ENCODE peak calls at places on chromosomes 5 and 9, in eight cellular contexts. One of them, this sample, is unnamed.

GRCh38 chr9:3385871-3386270 is 139.9 kb downstream of the RFX3 start:
- DNase-seq in DND-41: no peak
- DNase-seq in endodermal cell: no peak
- DNase-seq in fibroblast of lung: no peak
- DNase-seq in nephron progenitor cell: no peak
- DNase-seq in astrocyte of the spinal cord: no peak
- DNase-seq in pancreas: no peak
- DNase-seq in stomach: no peak
- DNase-seq in this sample: peak

GRCh38 chr5:92927291-92927778 is 653.7 kb downstream of the NR2F1-AS1 start:
- DNase-seq in DND-41: no peak
- DNase-seq in endodermal cell: no peak
- DNase-seq in fibroblast of lung: peak
- DNase-seq in nephron progenitor cell: peak
- DNase-seq in astrocyte of the spinal cord: peak
- DNase-seq in pancreas: no peak
- DNase-seq in stomach: no peak
- DNase-seq in this sample: no peak

GRCh38 chr5:17477553-17478265 is 20.3 kb upstream of the TAF11L2 start:
- DNase-seq in DND-41: no peak
- DNase-seq in endodermal cell: no peak
- DNase-seq in fibroblast of lung: no peak
- DNase-seq in nephron progenitor cell: no peak
- DNase-seq in astrocyte of the spinal cord: no peak
- DNase-seq in pancreas: no peak
- DNase-seq in stomach: no peak
- DNase-seq in this sample: no peak

GRCh38 chr9:33220681-33221567 is 19.0 kb upstream of the SPINK4 start:
- DNase-seq in DND-41: peak
- DNase-seq in endodermal cell: no peak
- DNase-seq in fibroblast of lung: no peak
- DNase-seq in nephron progenitor cell: no peak
- DNase-seq in astrocyte of the spinal cord: no peak
- DNase-seq in pancreas: no peak
- DNase-seq in stomach: no peak
- DNase-seq in this sample: no peak

GRCh38 chr9:94018628-94019027 is 63.5 kb upstream of the BARX1 start:
- DNase-seq in DND-41: no peak
- DNase-seq in endodermal cell: no peak
- DNase-seq in fibroblast of lung: peak
- DNase-seq in nephron progenitor cell: no peak
- DNase-seq in astrocyte of the spinal cord: peak
- DNase-seq in pancreas: no peak
- DNase-seq in stomach: no peak
- DNase-seq in this sample: no peak

GRCh38 chr5:153321478-153321877 is 169.0 kb upstream of the GRIA1 start:
- DNase-seq in DND-41: no peak
- DNase-seq in endodermal cell: no peak
- DNase-seq in fibroblast of lung: no peak
- DNase-seq in nephron progenitor cell: no peak
- DNase-seq in astrocyte of the spinal cord: no peak
- DNase-seq in pancreas: peak
- DNase-seq in stomach: no peak
- DNase-seq in this sample: no peak

GRCh38 chr9:93122721-93123221 is 11.3 kb downstream of the NINJ1 start:
- DNase-seq in DND-41: no peak
- DNase-seq in endodermal cell: peak
- DNase-seq in fibroblast of lung: no peak
- DNase-seq in nephron progenitor cell: no peak
- DNase-seq in astrocyte of the spinal cord: no peak
- DNase-seq in pancreas: peak
- DNase-seq in stomach: no peak
- DNase-seq in this sample: peak

GRCh38 chr9:90035471-90035870 is 430.7 kb downstream of the GADD45G start:
- DNase-seq in DND-41: no peak
- DNase-seq in endodermal cell: peak
- DNase-seq in fibroblast of lung: no peak
- DNase-seq in nephron progenitor cell: no peak
- DNase-seq in astrocyte of the spinal cord: no peak
- DNase-seq in pancreas: no peak
- DNase-seq in stomach: no peak
- DNase-seq in this sample: no peak

GRCh38 chr5:14208071-14209021 is 65.2 kb downstream of the TRIO start:
- DNase-seq in DND-41: no peak
- DNase-seq in endodermal cell: no peak
- DNase-seq in fibroblast of lung: peak
- DNase-seq in nephron progenitor cell: no peak
- DNase-seq in astrocyte of the spinal cord: peak
- DNase-seq in pancreas: no peak
- DNase-seq in stomach: no peak
- DNase-seq in this sample: no peak

GRCh38 chr5:177228751-177229150 is 74.8 kb downstream of the RAB24 start:
- DNase-seq in DND-41: no peak
- DNase-seq in endodermal cell: no peak
- DNase-seq in fibroblast of lung: no peak
- DNase-seq in nephron progenitor cell: no peak
- DNase-seq in astrocyte of the spinal cord: no peak
- DNase-seq in pancreas: no peak
- DNase-seq in stomach: no peak
- DNase-seq in this sample: no peak

GRCh38 chr5:117262607-117263131 is 688.0 kb upstream of the SEMA6A start:
- DNase-seq in DND-41: no peak
- DNase-seq in endodermal cell: no peak
- DNase-seq in fibroblast of lung: no peak
- DNase-seq in nephron progenitor cell: no peak
- DNase-seq in astrocyte of the spinal cord: no peak
- DNase-seq in pancreas: no peak
- DNase-seq in stomach: no peak
- DNase-seq in this sample: no peak

GRCh38 chr9:35732185-35733108 is at the start of the genes CREB3 and TLN1:
- DNase-seq in DND-41: peak
- DNase-seq in endodermal cell: peak
- DNase-seq in fibroblast of lung: peak
- DNase-seq in nephron progenitor cell: peak
- DNase-seq in astrocyte of the spinal cord: peak
- DNase-seq in pancreas: peak
- DNase-seq in stomach: peak
- DNase-seq in this sample: peak

GRCh38 chr9:130981002-130981760 is 27.8 kb upstream of the LAMC3 start:
- DNase-seq in DND-41: no peak
- DNase-seq in endodermal cell: no peak
- DNase-seq in fibroblast of lung: no peak
- DNase-seq in nephron progenitor cell: no peak
- DNase-seq in astrocyte of the spinal cord: no peak
- DNase-seq in pancreas: no peak
- DNase-seq in stomach: no peak
- DNase-seq in this sample: no peak

GRCh38 chr9:4614627-4615026 is 47.5 kb upstream of the PLPP6 start:
- DNase-seq in DND-41: no peak
- DNase-seq in endodermal cell: no peak
- DNase-seq in fibroblast of lung: no peak
- DNase-seq in nephron progenitor cell: no peak
- DNase-seq in astrocyte of the spinal cord: no peak
- DNase-seq in pancreas: no peak
- DNase-seq in stomach: no peak
- DNase-seq in this sample: no peak

GRCh38 chr9:17863213-17863883 is 284.5 kb downstream of the SH3GL2 start:
- DNase-seq in DND-41: no peak
- DNase-seq in endodermal cell: no peak
- DNase-seq in fibroblast of lung: no peak
- DNase-seq in nephron progenitor cell: no peak
- DNase-seq in astrocyte of the spinal cord: no peak
- DNase-seq in pancreas: no peak
- DNase-seq in stomach: no peak
- DNase-seq in this sample: no peak

GRCh38 chr9:111700776-111701175 is 39.4 kb downstream of the GNG10 start:
- DNase-seq in DND-41: no peak
- DNase-seq in endodermal cell: no peak
- DNase-seq in fibroblast of lung: no peak
- DNase-seq in nephron progenitor cell: no peak
- DNase-seq in astrocyte of the spinal cord: no peak
- DNase-seq in pancreas: no peak
- DNase-seq in stomach: no peak
- DNase-seq in this sample: no peak

GRCh38 chr9:38435526-38435925 is 11.3 kb upstream of the IGFBPL1 start:
- DNase-seq in DND-41: no peak
- DNase-seq in endodermal cell: no peak
- DNase-seq in fibroblast of lung: peak
- DNase-seq in nephron progenitor cell: no peak
- DNase-seq in astrocyte of the spinal cord: no peak
- DNase-seq in pancreas: no peak
- DNase-seq in stomach: no peak
- DNase-seq in this sample: no peak

GRCh38 chr9:124810513-124811355 is 33.8 kb downstream of the OLFML2A start:
- DNase-seq in DND-41: no peak
- DNase-seq in endodermal cell: peak
- DNase-seq in fibroblast of lung: peak
- DNase-seq in nephron progenitor cell: peak
- DNase-seq in astrocyte of the spinal cord: peak
- DNase-seq in pancreas: no peak
- DNase-seq in stomach: no peak
- DNase-seq in this sample: no peak

GRCh38 chr9:31210982-31211570 is 1173.4 kb upstream of the ACO1 start:
- DNase-seq in DND-41: no peak
- DNase-seq in endodermal cell: peak
- DNase-seq in fibroblast of lung: no peak
- DNase-seq in nephron progenitor cell: peak
- DNase-seq in astrocyte of the spinal cord: no peak
- DNase-seq in pancreas: peak
- DNase-seq in stomach: no peak
- DNase-seq in this sample: peak

GRCh38 chr5:62585751-62586150 is 7.1 kb downstream of the LRRC70 start:
- DNase-seq in DND-41: no peak
- DNase-seq in endodermal cell: no peak
- DNase-seq in fibroblast of lung: peak
- DNase-seq in nephron progenitor cell: no peak
- DNase-seq in astrocyte of the spinal cord: no peak
- DNase-seq in pancreas: no peak
- DNase-seq in stomach: no peak
- DNase-seq in this sample: no peak

GRCh38 chr9:89367726-89368437 is 49.6 kb downstream of the SECISBP2 start:
- DNase-seq in DND-41: no peak
- DNase-seq in endodermal cell: no peak
- DNase-seq in fibroblast of lung: no peak
- DNase-seq in nephron progenitor cell: no peak
- DNase-seq in astrocyte of the spinal cord: no peak
- DNase-seq in pancreas: peak
- DNase-seq in stomach: no peak
- DNase-seq in this sample: no peak

GRCh38 chr5:83035373-83036170 is 41.6 kb downstream of the TMEM167A start:
- DNase-seq in DND-41: no peak
- DNase-seq in endodermal cell: no peak
- DNase-seq in fibroblast of lung: no peak
- DNase-seq in nephron progenitor cell: no peak
- DNase-seq in astrocyte of the spinal cord: peak
- DNase-seq in pancreas: no peak
- DNase-seq in stomach: no peak
- DNase-seq in this sample: no peak

DNA sequence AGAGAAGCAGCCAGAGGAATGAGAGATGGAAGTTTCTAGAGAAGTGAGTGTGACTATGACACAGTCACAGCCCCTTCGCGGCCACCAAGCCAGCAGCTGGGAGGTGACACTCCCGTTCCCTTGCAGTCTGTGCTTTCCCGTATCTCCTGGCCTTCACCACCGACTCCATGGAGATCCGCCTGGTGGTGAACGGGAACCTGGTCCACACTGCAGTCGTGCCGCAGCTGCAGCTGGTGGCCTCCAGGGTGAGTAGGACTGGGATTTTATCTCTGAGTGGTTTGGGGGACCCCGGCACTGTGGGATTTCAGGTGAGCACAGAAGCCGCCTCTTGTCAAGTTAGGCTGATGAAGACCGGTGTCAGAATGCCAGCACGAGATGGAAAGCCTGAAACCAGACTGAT is 12.1 kb upstream of the SLC2A8 start:
- DNase-seq in DND-41: no peak
- DNase-seq in endodermal cell: peak
- DNase-seq in fibroblast of lung: no peak
- DNase-seq in nephron progenitor cell: no peak
- DNase-seq in astrocyte of the spinal cord: no peak
- DNase-seq in pancreas: no peak
- DNase-seq in stomach: no peak
- DNase-seq in this sample: no peak
- TF ChIP-seq CTCF in DND-41: no peak
- TF ChIP-seq CTCF in endodermal cell: peak
- TF ChIP-seq CTCF in fibroblast of lung: no peak
- TF ChIP-seq CTCF in nephron progenitor cell: no peak
- TF ChIP-seq CTCF in astrocyte of the spinal cord: no peak
- TF ChIP-seq CTCF in pancreas: no peak
- TF ChIP-seq CTCF in stomach: no peak
- TF ChIP-seq CTCF in this sample: no peak

GRCh38 chr9:109192732-109193361 is 25.8 kb upstream of the FRRS1L start:
- DNase-seq in DND-41: peak
- DNase-seq in endodermal cell: peak
- DNase-seq in fibroblast of lung: peak
- DNase-seq in nephron progenitor cell: peak
- DNase-seq in astrocyte of the spinal cord: peak
- DNase-seq in pancreas: peak
- DNase-seq in stomach: peak
- DNase-seq in this sample: no peak
- TF ChIP-seq CTCF in DND-41: peak
- TF ChIP-seq CTCF in endodermal cell: peak
- TF ChIP-seq CTCF in fibroblast of lung: peak
- TF ChIP-seq CTCF in nephron progenitor cell: peak
- TF ChIP-seq CTCF in astrocyte of the spinal cord: peak
- TF ChIP-seq CTCF in pancreas: no peak
- TF ChIP-seq CTCF in stomach: peak
- TF ChIP-seq CTCF in this sample: no peak

GRCh38 chr5:141359790-141360426 is at the start of gene PCDHGB2:
- DNase-seq in DND-41: peak
- DNase-seq in endodermal cell: peak
- DNase-seq in fibroblast of lung: peak
- DNase-seq in nephron progenitor cell: no peak
- DNase-seq in astrocyte of the spinal cord: peak
- DNase-seq in pancreas: no peak
- DNase-seq in stomach: no peak
- DNase-seq in this sample: peak
- TF ChIP-seq CTCF in DND-41: peak
- TF ChIP-seq CTCF in endodermal cell: peak
- TF ChIP-seq CTCF in fibroblast of lung: peak
- TF ChIP-seq CTCF in nephron progenitor cell: peak
- TF ChIP-seq CTCF in astrocyte of the spinal cord: peak
- TF ChIP-seq CTCF in pancreas: no peak
- TF ChIP-seq CTCF in stomach: no peak
- TF ChIP-seq CTCF in this sample: peak

GRCh38 chr5:6287136-6287535 is 91.2 kb downstream of the MED10 start:
- DNase-seq in DND-41: no peak
- DNase-seq in endodermal cell: peak
- DNase-seq in fibroblast of lung: no peak
- DNase-seq in nephron progenitor cell: no peak
- DNase-seq in astrocyte of the spinal cord: no peak
- DNase-seq in pancreas: no peak
- DNase-seq in stomach: no peak
- DNase-seq in this sample: no peak

GRCh38 chr5:6296524-6296923 is 81.8 kb downstream of the MED10 start:
- DNase-seq in DND-41: no peak
- DNase-seq in endodermal cell: no peak
- DNase-seq in fibroblast of lung: no peak
- DNase-seq in nephron progenitor cell: no peak
- DNase-seq in astrocyte of the spinal cord: no peak
- DNase-seq in pancreas: no peak
- DNase-seq in stomach: no peak
- DNase-seq in this sample: no peak

GRCh38 chr5:6286404-6286803 is 91.9 kb downstream of the MED10 start:
- DNase-seq in DND-41: no peak
- DNase-seq in endodermal cell: no peak
- DNase-seq in fibroblast of lung: no peak
- DNase-seq in nephron progenitor cell: no peak
- DNase-seq in astrocyte of the spinal cord: no peak
- DNase-seq in pancreas: no peak
- DNase-seq in stomach: no peak
- DNase-seq in this sample: no peak

GRCh38 chr5:6291961-6292360 is 86.4 kb downstream of the MED10 start:
- DNase-seq in DND-41: peak
- DNase-seq in endodermal cell: peak
- DNase-seq in fibroblast of lung: no peak
- DNase-seq in nephron progenitor cell: no peak
- DNase-seq in astrocyte of the spinal cord: no peak
- DNase-seq in pancreas: no peak
- DNase-seq in stomach: no peak
- DNase-seq in this sample: peak
- TF ChIP-seq CTCF in DND-41: peak
- TF ChIP-seq CTCF in endodermal cell: peak
- TF ChIP-seq CTCF in fibroblast of lung: no peak
- TF ChIP-seq CTCF in nephron progenitor cell: no peak
- TF ChIP-seq CTCF in astrocyte of the spinal cord: no peak
- TF ChIP-seq CTCF in pancreas: no peak
- TF ChIP-seq CTCF in stomach: no peak
- TF ChIP-seq CTCF in this sample: no peak

This sample was measured in activated CD8-positive, alpha-beta T cell treated with anti-CD3 and anti-CD28 coated beads for 36 hours.